ENCODE peak calls at places on chromosomes 12 and 14, in five cellular contexts. One of them, this sample, is unnamed.
A peak's percentile ranks its signal among the peaks of the same experiment; 100 is the strongest.

GRCh38 chr14:42869681-42870080 is 1263.0 kb downstream of the LRFN5 start:
- DNase-seq in OCI-LY7: no peak
- DNase-seq in GM13977: no peak
- DNase-seq in left ventricle myocardium inferior: no peak
- DNase-seq in cardiac muscle cell: no peak
- DNase-seq in this sample: no peak

GRCh38 chr14:81311128-81311527 is 89.0 kb downstream of the STON2 start:
- DNase-seq in OCI-LY7: no peak
- DNase-seq in GM13977: no peak
- DNase-seq in left ventricle myocardium inferior: no peak
- DNase-seq in cardiac muscle cell: peak; percentile 20
- DNase-seq in this sample: no peak

GRCh38 chr12:29110506-29111442 is 38.3 kb upstream of the FAR2 start:
- DNase-seq in OCI-LY7: no peak
- DNase-seq in GM13977: no peak
- DNase-seq in left ventricle myocardium inferior: no peak
- DNase-seq in cardiac muscle cell: no peak
- DNase-seq in this sample: no peak

GRCh38 chr14:69484444-69485113 is at the start of gene PLEKHD1:
- DNase-seq in OCI-LY7: no peak
- DNase-seq in GM13977: peak; percentile 73
- DNase-seq in left ventricle myocardium inferior: no peak
- DNase-seq in cardiac muscle cell: peak; percentile 61
- DNase-seq in this sample: peak; percentile 59

GRCh38 chr14:93057586-93058280 is 58.0 kb downstream of the ITPK1 start:
- DNase-seq in OCI-LY7: no peak
- DNase-seq in GM13977: no peak
- DNase-seq in left ventricle myocardium inferior: no peak
- DNase-seq in cardiac muscle cell: no peak
- DNase-seq in this sample: no peak

GRCh38 chr14:31360919-31361662 is 59.3 kb downstream of the HEATR5A start:
- DNase-seq in OCI-LY7: no peak
- DNase-seq in GM13977: no peak
- DNase-seq in left ventricle myocardium inferior: no peak
- DNase-seq in cardiac muscle cell: no peak
- DNase-seq in this sample: no peak

GRCh38 chr12:131855521-131856142 is 27.4 kb downstream of the MMP17 start:
- DNase-seq in OCI-LY7: no peak
- DNase-seq in GM13977: no peak
- DNase-seq in left ventricle myocardium inferior: no peak
- DNase-seq in cardiac muscle cell: no peak
- DNase-seq in this sample: no peak

GRCh38 chr12:49897276-49897675 is 6.4 kb downstream of the FAIM2 start:
- DNase-seq in OCI-LY7: no peak
- DNase-seq in GM13977: no peak
- DNase-seq in left ventricle myocardium inferior: no peak
- DNase-seq in cardiac muscle cell: no peak
- DNase-seq in this sample: no peak

GRCh38 chr14:56798447-56799326 is 11.6 kb downstream of the OTX2 start:
- DNase-seq in OCI-LY7: no peak
- DNase-seq in GM13977: peak; percentile 17
- DNase-seq in left ventricle myocardium inferior: no peak
- DNase-seq in cardiac muscle cell: no peak
- DNase-seq in this sample: no peak

GRCh38 chr12:14886271-14886670 is 617 bp upstream of the MGP start:
- DNase-seq in OCI-LY7: no peak
- DNase-seq in GM13977: no peak
- DNase-seq in left ventricle myocardium inferior: no peak
- DNase-seq in cardiac muscle cell: no peak
- DNase-seq in this sample: no peak

GRCh38 chr12:124828264-124829007 is 35.2 kb downstream of the SCARB1 start:
- DNase-seq in OCI-LY7: no peak
- DNase-seq in GM13977: no peak
- DNase-seq in left ventricle myocardium inferior: no peak
- DNase-seq in cardiac muscle cell: no peak
- DNase-seq in this sample: no peak

GRCh38 chr12:130144256-130144655 is 18.0 kb upstream of the FZD10 start:
- DNase-seq in OCI-LY7: no peak
- DNase-seq in GM13977: no peak
- DNase-seq in left ventricle myocardium inferior: no peak
- DNase-seq in cardiac muscle cell: no peak
- DNase-seq in this sample: no peak

GRCh38 chr12:42698213-42698612 is 108.7 kb upstream of the PRICKLE1 start:
- DNase-seq in OCI-LY7: no peak
- DNase-seq in GM13977: no peak
- DNase-seq in left ventricle myocardium inferior: no peak
- DNase-seq in cardiac muscle cell: no peak
- DNase-seq in this sample: no peak

GRCh38 chr14:65835501-65835900 is 423.0 kb downstream of the FUT8 start:
- DNase-seq in OCI-LY7: no peak
- DNase-seq in GM13977: no peak
- DNase-seq in left ventricle myocardium inferior: no peak
- DNase-seq in cardiac muscle cell: no peak
- DNase-seq in this sample: no peak

GRCh38 chr12:4041191-4041885 is 168.1 kb upstream of the PARP11 start:
- DNase-seq in OCI-LY7: no peak
- DNase-seq in GM13977: no peak
- DNase-seq in left ventricle myocardium inferior: no peak
- DNase-seq in cardiac muscle cell: no peak
- DNase-seq in this sample: no peak

GRCh38 chr14:58805057-58805456 is 167.3 kb downstream of the DACT1 start:
- DNase-seq in OCI-LY7: no peak
- DNase-seq in GM13977: no peak
- DNase-seq in left ventricle myocardium inferior: no peak
- DNase-seq in cardiac muscle cell: peak; percentile 57
- DNase-seq in this sample: no peak

GRCh38 chr12:6404390-6404789 is 20.4 kb downstream of the LTBR start:
- DNase-seq in OCI-LY7: no peak
- DNase-seq in GM13977: no peak
- DNase-seq in left ventricle myocardium inferior: no peak
- DNase-seq in cardiac muscle cell: no peak
- DNase-seq in this sample: no peak

GRCh38 chr14:90534838-90535555 is 138.2 kb downstream of the CALM1 start:
- DNase-seq in OCI-LY7: no peak
- DNase-seq in GM13977: no peak
- DNase-seq in left ventricle myocardium inferior: no peak
- DNase-seq in cardiac muscle cell: no peak
- DNase-seq in this sample: no peak

GRCh38 chr12:129961111-129961510 is 57.3 kb upstream of the TMEM132D start:
- DNase-seq in OCI-LY7: no peak
- DNase-seq in GM13977: no peak
- DNase-seq in left ventricle myocardium inferior: no peak
- DNase-seq in cardiac muscle cell: no peak
- DNase-seq in this sample: no peak

GRCh38 chr14:51185180-51185579 is 54.9 kb upstream of the TMX1 start:
- DNase-seq in OCI-LY7: no peak
- DNase-seq in GM13977: no peak
- DNase-seq in left ventricle myocardium inferior: no peak
- DNase-seq in cardiac muscle cell: no peak
- DNase-seq in this sample: no peak

GRCh38 chr12:1205512-1206060 is 214.6 kb downstream of the ERC1 start:
- DNase-seq in OCI-LY7: peak; percentile 12
- DNase-seq in GM13977: no peak
- DNase-seq in left ventricle myocardium inferior: no peak
- DNase-seq in cardiac muscle cell: no peak
- DNase-seq in this sample: no peak

GRCh38 chr14:54642950-54643695 is 76.2 kb downstream of the SAMD4A start:
- DNase-seq in OCI-LY7: peak; percentile 7
- DNase-seq in GM13977: peak; percentile 28
- DNase-seq in left ventricle myocardium inferior: no peak
- DNase-seq in cardiac muscle cell: peak; percentile 32
- DNase-seq in this sample: peak; percentile 29

GRCh38 chr14:23814858-23815257 is 138.7 kb upstream of the DHRS4 start:
- DNase-seq in OCI-LY7: no peak
- DNase-seq in GM13977: no peak
- DNase-seq in left ventricle myocardium inferior: no peak
- DNase-seq in cardiac muscle cell: no peak
- DNase-seq in this sample: no peak

GRCh38 chr12:110622582-110622981 is 8.7 kb downstream of the TCTN1 start:
- DNase-seq in OCI-LY7: no peak
- DNase-seq in GM13977: no peak
- DNase-seq in left ventricle myocardium inferior: no peak
- DNase-seq in cardiac muscle cell: no peak
- DNase-seq in this sample: no peak

GRCh38 chr14:37889087-37889486 is 293.7 kb downstream of the TTC6 start:
- DNase-seq in OCI-LY7: no peak
- DNase-seq in GM13977: no peak
- DNase-seq in left ventricle myocardium inferior: peak; percentile 28
- DNase-seq in cardiac muscle cell: peak; percentile 48
- DNase-seq in this sample: no peak

GRCh38 chr14:37894463-37894862 is 299.0 kb downstream of the TTC6 start:
- DNase-seq in OCI-LY7: no peak
- DNase-seq in GM13977: no peak
- DNase-seq in left ventricle myocardium inferior: no peak
- DNase-seq in cardiac muscle cell: no peak
- DNase-seq in this sample: no peak

GRCh38 chr14:37888234-37888633 is 292.8 kb downstream of the TTC6 start:
- DNase-seq in OCI-LY7: no peak
- DNase-seq in GM13977: no peak
- DNase-seq in left ventricle myocardium inferior: no peak
- DNase-seq in cardiac muscle cell: no peak
- DNase-seq in this sample: no peak

GRCh38 chr14:37890095-37890494 is 294.7 kb downstream of the TTC6 start:
- DNase-seq in OCI-LY7: no peak
- DNase-seq in GM13977: no peak
- DNase-seq in left ventricle myocardium inferior: no peak
- DNase-seq in cardiac muscle cell: no peak
- DNase-seq in this sample: no peak
- TF ChIP-seq CTCF in OCI-LY7: peak; percentile 61
- TF ChIP-seq CTCF in GM13977: no peak
- TF ChIP-seq CTCF in left ventricle myocardium inferior: no peak
- TF ChIP-seq CTCF in cardiac muscle cell: peak; percentile 28
- TF ChIP-seq CTCF in this sample: no peak

GRCh38 chr12:96907681-96908163 is 665 bp downstream of the NEDD1 start:
- DNase-seq in OCI-LY7: peak; percentile 42
- DNase-seq in GM13977: peak; percentile 28
- DNase-seq in left ventricle myocardium inferior: no peak
- DNase-seq in cardiac muscle cell: peak; percentile 49
- DNase-seq in this sample: peak; percentile 30

GRCh38 chr12:96906498-96906848 is 584 bp upstream of the NEDD1 start:
- DNase-seq in OCI-LY7: no peak
- DNase-seq in GM13977: no peak
- DNase-seq in left ventricle myocardium inferior: no peak
- DNase-seq in cardiac muscle cell: no peak
- DNase-seq in this sample: no peak

GRCh38 chr12:96908170-96908675 is 1.2 kb downstream of the NEDD1 start:
- DNase-seq in OCI-LY7: no peak
- DNase-seq in GM13977: peak; percentile 65
- DNase-seq in left ventricle myocardium inferior: no peak
- DNase-seq in cardiac muscle cell: no peak
- DNase-seq in this sample: peak; percentile 54

GRCh38 chr12:96902076-96902475 is 5.0 kb upstream of the NEDD1 start:
- DNase-seq in OCI-LY7: peak; percentile 31
- DNase-seq in GM13977: no peak
- DNase-seq in left ventricle myocardium inferior: no peak
- DNase-seq in cardiac muscle cell: no peak
- DNase-seq in this sample: no peak

DNA sequence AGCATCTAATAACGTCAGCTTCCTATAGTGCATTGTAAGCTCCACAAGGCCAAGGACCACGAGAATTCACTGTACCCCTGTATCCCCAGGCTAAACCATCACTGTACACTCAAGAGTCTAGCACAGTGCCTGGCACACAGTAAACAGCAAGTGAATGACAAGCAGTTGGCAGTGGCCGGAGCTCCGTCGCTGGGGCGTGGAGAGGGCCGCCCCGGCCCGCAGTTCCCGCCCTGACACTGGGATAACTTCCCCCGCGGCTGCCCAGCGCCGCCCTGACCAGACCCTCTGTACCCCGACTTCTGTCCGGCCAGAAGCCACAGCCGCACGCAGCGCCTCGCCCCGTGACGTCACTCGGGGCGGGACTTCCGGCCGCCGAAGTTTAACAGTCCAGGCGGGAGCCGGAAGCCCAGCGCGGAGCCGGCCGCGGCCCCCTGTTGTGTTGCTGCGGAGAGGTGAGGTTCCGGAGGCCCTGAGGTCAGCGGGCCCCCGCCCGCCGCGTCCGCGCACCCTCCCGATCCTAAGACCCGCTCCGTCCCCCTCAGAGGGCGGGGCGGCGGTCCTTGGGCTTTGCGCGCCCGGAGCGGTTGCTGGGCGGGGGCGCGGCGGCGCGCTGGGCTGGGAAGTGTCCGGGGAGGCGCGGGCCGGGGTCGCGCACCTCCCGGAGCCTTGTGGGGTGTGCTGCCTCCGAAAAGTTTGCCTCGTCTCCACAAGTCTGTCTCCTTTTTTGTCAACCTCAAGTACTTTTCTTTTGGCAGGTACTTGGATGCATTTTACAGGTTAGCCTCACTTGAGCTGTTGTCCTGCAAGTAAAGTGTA is at the start of gene NEDD1:
- DNase-seq in OCI-LY7: peak; percentile 88
- DNase-seq in GM13977: peak; percentile 95
- DNase-seq in left ventricle myocardium inferior: peak; percentile 87
- DNase-seq in cardiac muscle cell: peak; percentile 91
- DNase-seq in this sample: peak; percentile 94
- TF ChIP-seq CTCF in OCI-LY7: no peak
- TF ChIP-seq CTCF in GM13977: no peak
- TF ChIP-seq CTCF in left ventricle myocardium inferior: no peak
- TF ChIP-seq CTCF in cardiac muscle cell: no peak
- TF ChIP-seq CTCF in this sample: no peak

DNA sequence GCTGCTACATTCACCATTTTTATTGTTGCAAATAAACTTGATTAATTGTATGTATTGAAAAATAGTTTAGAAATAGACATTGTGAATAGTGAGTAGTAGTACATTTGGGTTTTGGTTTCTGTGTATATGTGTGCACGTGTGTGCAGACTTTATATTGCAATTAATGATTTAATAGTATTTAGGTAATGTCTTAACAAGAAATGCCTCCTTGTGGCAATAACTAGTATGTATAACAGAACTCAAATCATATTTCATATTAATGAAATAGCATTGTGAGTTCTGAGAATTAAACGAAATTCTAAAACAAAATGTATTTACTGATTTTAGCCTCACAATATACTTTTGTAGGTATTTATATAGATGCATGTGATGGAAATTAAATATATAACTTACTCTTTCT is 100.1 kb downstream of the SCAF11 start:
- DNase-seq in OCI-LY7: no peak
- DNase-seq in GM13977: no peak
- DNase-seq in left ventricle myocardium inferior: no peak
- DNase-seq in cardiac muscle cell: no peak
- DNase-seq in this sample: no peak
- TF ChIP-seq CTCF in OCI-LY7: peak; percentile 41
- TF ChIP-seq CTCF in GM13977: no peak
- TF ChIP-seq CTCF in left ventricle myocardium inferior: no peak
- TF ChIP-seq CTCF in cardiac muscle cell: no peak
- TF ChIP-seq CTCF in this sample: no peak

GRCh38 chr12:123657211-123657610 is 13.7 kb upstream of the TCTN2 start:
- DNase-seq in OCI-LY7: no peak
- DNase-seq in GM13977: no peak
- DNase-seq in left ventricle myocardium inferior: no peak
- DNase-seq in cardiac muscle cell: no peak
- DNase-seq in this sample: no peak
- TF ChIP-seq CTCF in OCI-LY7: no peak
- TF ChIP-seq CTCF in GM13977: no peak
- TF ChIP-seq CTCF in left ventricle myocardium inferior: no peak
- TF ChIP-seq CTCF in cardiac muscle cell: no peak
- TF ChIP-seq CTCF in this sample: no peak